ENCODE peak calls at places on chromosome 17, in four cellular contexts. One of them, this sample, is unnamed.

GRCh38 chr17:10019941-10020403 is 114.9 kb upstream of the RCVRN start:
- DNase-seq in IMR-90: no peak
- DNase-seq in Panc1: no peak
- DNase-seq in foreskin fibroblast: no peak
- DNase-seq in this sample: no peak

GRCh38 chr17:63998050-63998720 is at the start of gene PRR29:
- DNase-seq in IMR-90: peak
- DNase-seq in foreskin fibroblast: no peak
- DNase-seq in Panc1: no peak
- DNase-seq in this sample: peak

GRCh38 chr17:79769596-79770520 is 8.1 kb upstream of the CBX2 start:
- DNase-seq in Panc1: no peak
- DNase-seq in IMR-90: no peak
- DNase-seq in foreskin fibroblast: no peak
- DNase-seq in this sample: no peak

GRCh38 chr17:2852729-2853110 is 56.5 kb downstream of the RAP1GAP2 start:
- DNase-seq in IMR-90: no peak
- DNase-seq in Panc1: no peak
- DNase-seq in foreskin fibroblast: no peak
- DNase-seq in this sample: no peak

GRCh38 chr17:784143-784542 is 2.0 kb downstream of the MRM3 start:
- DNase-seq in IMR-90: peak
- DNase-seq in foreskin fibroblast: no peak
- DNase-seq in Panc1: no peak
- DNase-seq in this sample: no peak

GRCh38 chr17:79790805-79791353 is 6.0 kb downstream of the CBX8 start:
- DNase-seq in IMR-90: no peak
- DNase-seq in foreskin fibroblast: no peak
- DNase-seq in Panc1: no peak
- DNase-seq in this sample: no peak

GRCh38 chr17:16428098-16428882 is 12.9 kb downstream of the TRPV2 start:
- DNase-seq in foreskin fibroblast: peak
- DNase-seq in Panc1: no peak
- DNase-seq in IMR-90: peak
- DNase-seq in this sample: no peak

GRCh38 chr17:58624751-58625150 is 67.1 kb downstream of the TEX14 start:
- DNase-seq in foreskin fibroblast: no peak
- DNase-seq in IMR-90: no peak
- DNase-seq in Panc1: no peak
- DNase-seq in this sample: no peak

GRCh38 chr17:49603720-49604119 is 28.0 kb downstream of the NXPH3 start:
- DNase-seq in foreskin fibroblast: no peak
- DNase-seq in IMR-90: no peak
- DNase-seq in Panc1: no peak
- DNase-seq in this sample: no peak

GRCh38 chr17:83127431-83128160 is 48.2 kb downstream of the METRNL start:
- DNase-seq in Panc1: no peak
- DNase-seq in foreskin fibroblast: no peak
- DNase-seq in IMR-90: no peak
- DNase-seq in this sample: no peak

GRCh38 chr17:47203984-47204721 is 5.0 kb upstream of the MYL4 start:
- DNase-seq in foreskin fibroblast: peak
- DNase-seq in Panc1: no peak
- DNase-seq in IMR-90: peak
- DNase-seq in this sample: no peak

GRCh38 chr17:78414178-78415162 is 36.0 kb downstream of the PGS1 start:
- DNase-seq in Panc1: no peak
- DNase-seq in foreskin fibroblast: no peak
- DNase-seq in IMR-90: no peak
- DNase-seq in this sample: no peak

GRCh38 chr17:1153795-1154546 is 25.8 kb downstream of the ABR start:
- DNase-seq in IMR-90: peak
- DNase-seq in Panc1: no peak
- DNase-seq in foreskin fibroblast: peak
- DNase-seq in this sample: no peak

GRCh38 chr17:19338031-19338990 is 24.2 kb downstream of the B9D1 start:
- DNase-seq in foreskin fibroblast: no peak
- DNase-seq in Panc1: no peak
- DNase-seq in IMR-90: peak
- DNase-seq in this sample: peak

GRCh38 chr17:7405882-7406825 is 1.5 kb upstream of the NLGN2 start:
- DNase-seq in IMR-90: no peak
- DNase-seq in foreskin fibroblast: no peak
- DNase-seq in Panc1: no peak
- DNase-seq in this sample: no peak

GRCh38 chr17:6464446-6465041 is 20.3 kb downstream of the PIMREG start:
- DNase-seq in foreskin fibroblast: no peak
- DNase-seq in IMR-90: no peak
- DNase-seq in Panc1: no peak
- DNase-seq in this sample: no peak

GRCh38 chr17:57916925-57917858 is 38.0 kb downstream of the CUEDC1 start:
- DNase-seq in foreskin fibroblast: no peak
- DNase-seq in Panc1: no peak
- DNase-seq in IMR-90: no peak
- DNase-seq in this sample: no peak

GRCh38 chr17:73571524-73572130 is 72.6 kb downstream of the SDK2 start:
- DNase-seq in IMR-90: no peak
- DNase-seq in foreskin fibroblast: no peak
- DNase-seq in Panc1: no peak
- DNase-seq in this sample: no peak

GRCh38 chr17:32494621-32495346 is 8.0 kb downstream of the CDK5R1 start:
- DNase-seq in Panc1: no peak
- DNase-seq in foreskin fibroblast: no peak
- DNase-seq in IMR-90: no peak
- DNase-seq in this sample: no peak

GRCh38 chr17:31581022-31581483 is 189.6 kb downstream of the RAB11FIP4 start:
- DNase-seq in foreskin fibroblast: peak
- DNase-seq in IMR-90: peak
- DNase-seq in Panc1: no peak
- DNase-seq in this sample: no peak

GRCh38 chr17:4293572-4293971 is 29.8 kb upstream of the ANKFY1 start:
- DNase-seq in Panc1: no peak
- DNase-seq in foreskin fibroblast: no peak
- DNase-seq in IMR-90: no peak
- DNase-seq in this sample: no peak

GRCh38 chr17:43946766-43947165 is 4.5 kb upstream of the PPY start:
- DNase-seq in IMR-90: no peak
- DNase-seq in foreskin fibroblast: no peak
- DNase-seq in Panc1: no peak
- DNase-seq in this sample: no peak

GRCh38 chr17:74757931-74758845 is 9.8 kb downstream of the NHERF1 start:
- DNase-seq in IMR-90: no peak
- DNase-seq in Panc1: no peak
- DNase-seq in foreskin fibroblast: no peak
- DNase-seq in this sample: no peak

GRCh38 chr17:4161179-4161559 is 18.2 kb downstream of the CYB5D2 start:
- DNase-seq in Panc1: peak
- DNase-seq in foreskin fibroblast: peak
- DNase-seq in IMR-90: peak
- DNase-seq in this sample: no peak

GRCh38 chr17:51029568-51030463 is 90.9 kb downstream of the SPAG9 start:
- DNase-seq in foreskin fibroblast: no peak
- DNase-seq in IMR-90: peak
- DNase-seq in Panc1: no peak
- DNase-seq in this sample: no peak

GRCh38 chr17:41992576-41992975 is 24.7 kb downstream of the DNAJC7 start:
- DNase-seq in IMR-90: no peak
- DNase-seq in foreskin fibroblast: no peak
- DNase-seq in Panc1: no peak
- DNase-seq in this sample: no peak

GRCh38 chr17:9011001-9011400 is 10.3 kb upstream of the NTN1 start:
- DNase-seq in foreskin fibroblast: no peak
- DNase-seq in IMR-90: no peak
- DNase-seq in Panc1: no peak
- DNase-seq in this sample: no peak

GRCh38 chr17:80069886-80070177 is 31.5 kb upstream of the GAA start:
- DNase-seq in foreskin fibroblast: no peak
- DNase-seq in Panc1: no peak
- DNase-seq in IMR-90: no peak
- DNase-seq in this sample: no peak

GRCh38 chr17:58344791-58345157 is 7.2 kb downstream of the SUPT4H1 start:
- DNase-seq in Panc1: no peak
- DNase-seq in foreskin fibroblast: no peak
- DNase-seq in IMR-90: no peak
- DNase-seq in this sample: no peak

GRCh38 chr17:35540589-35541404 is 3.3 kb upstream of the SLFN12L start:
- DNase-seq in Panc1: no peak
- DNase-seq in foreskin fibroblast: no peak
- DNase-seq in IMR-90: peak
- DNase-seq in this sample: no peak

GRCh38 chr17:27461192-27461859 is 5.1 kb downstream of the KSR1 start:
- DNase-seq in IMR-90: no peak
- DNase-seq in Panc1: no peak
- DNase-seq in foreskin fibroblast: no peak
- DNase-seq in this sample: no peak

GRCh38 chr17:68420065-68420847 is 37.0 kb downstream of the WIPI1 start:
- DNase-seq in IMR-90: no peak
- DNase-seq in foreskin fibroblast: no peak
- DNase-seq in Panc1: no peak
- DNase-seq in this sample: no peak

GRCh38 chr17:6940186-6940649 is 55.6 kb upstream of the ALOX12 start:
- DNase-seq in foreskin fibroblast: no peak
- DNase-seq in IMR-90: no peak
- DNase-seq in Panc1: no peak
- DNase-seq in this sample: no peak

GRCh38 chr17:78645421-78646295 is 68.5 kb upstream of the DNAH17 start:
- DNase-seq in Panc1: no peak
- DNase-seq in IMR-90: peak
- DNase-seq in foreskin fibroblast: no peak
- DNase-seq in this sample: no peak

DNA sequence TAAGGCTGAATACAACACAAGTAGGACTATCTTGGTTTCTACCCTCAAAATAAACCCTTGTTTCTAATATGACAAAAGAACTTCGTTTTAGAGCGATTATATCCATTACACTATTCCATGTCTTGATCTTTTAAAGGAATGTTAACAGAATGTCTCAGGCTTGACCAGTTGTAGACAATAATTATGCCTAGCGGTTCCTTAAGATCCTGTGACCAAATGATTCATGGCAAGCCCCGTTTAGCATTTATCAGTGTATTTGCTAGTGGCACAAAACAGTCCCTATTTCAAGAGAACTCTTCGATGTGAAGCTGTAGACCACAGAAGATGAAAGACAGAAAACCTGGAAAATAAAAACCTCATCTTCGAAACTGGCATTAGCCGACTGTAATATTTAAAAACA is 200.9 kb upstream of the SOX9 start:
- DNase-seq in IMR-90: no peak
- DNase-seq in Panc1: no peak
- DNase-seq in foreskin fibroblast: no peak
- DNase-seq in this sample: no peak
- H3K4me3 ChIP-seq in IMR-90: no peak
- H3K4me3 ChIP-seq in Panc1: no peak
- H3K4me3 ChIP-seq in foreskin fibroblast: no peak
- H3K4me3 ChIP-seq in this sample: no peak

DNA sequence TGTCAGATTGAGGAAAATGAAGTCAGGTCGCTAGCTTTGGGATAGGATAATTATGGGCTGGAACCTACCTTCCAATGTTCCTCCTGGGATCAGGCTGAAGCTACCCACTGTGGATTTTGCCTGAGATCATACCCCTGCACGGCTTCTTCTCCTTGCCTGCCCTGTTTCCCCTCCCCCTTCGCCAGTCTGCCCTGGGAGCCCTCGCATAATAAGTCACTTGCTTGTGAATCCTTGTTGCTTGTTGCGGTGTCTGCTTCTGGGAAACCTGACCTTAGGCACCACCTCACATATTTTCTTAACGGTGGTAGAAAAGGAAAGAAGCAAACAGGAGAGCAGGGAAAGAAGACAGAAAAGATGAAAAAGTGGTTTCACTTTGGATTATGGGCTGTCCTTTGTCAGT is 13.3 kb upstream of the PMP22 start:
- DNase-seq in foreskin fibroblast: no peak
- DNase-seq in IMR-90: no peak
- DNase-seq in Panc1: no peak
- DNase-seq in this sample: no peak
- H3K4me3 ChIP-seq in foreskin fibroblast: peak
- H3K4me3 ChIP-seq in IMR-90: peak
- H3K4me3 ChIP-seq in Panc1: no peak
- H3K4me3 ChIP-seq in this sample: no peak

DNA sequence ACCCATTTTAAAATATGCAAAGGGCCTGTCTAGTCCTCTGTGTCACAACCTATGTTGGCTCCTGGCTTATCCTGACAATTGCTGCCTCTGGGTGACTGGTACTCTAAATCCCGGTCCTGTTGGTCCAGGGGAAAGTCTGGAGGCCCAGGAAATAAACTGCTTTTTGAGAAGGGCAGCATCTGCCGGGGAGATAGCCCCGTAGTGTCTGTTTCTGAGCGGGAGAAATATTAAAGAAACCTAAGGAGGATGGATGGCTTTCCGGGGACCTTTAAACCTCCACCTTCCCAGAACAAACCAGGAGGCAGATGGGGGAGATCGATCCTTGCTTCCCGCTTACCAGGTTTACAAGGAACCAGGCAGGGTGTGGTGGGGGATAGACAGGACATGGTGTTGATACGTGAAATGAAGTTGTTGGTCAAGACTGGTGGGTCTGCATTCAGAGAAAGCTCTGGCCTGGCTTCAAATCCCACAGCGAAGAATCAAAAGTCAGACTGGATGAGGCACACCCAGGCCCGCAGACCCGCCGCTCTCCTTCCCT is 3.8 kb downstream of the HOXB2 start:
- DNase-seq in IMR-90: peak
- DNase-seq in foreskin fibroblast: no peak
- DNase-seq in Panc1: no peak
- DNase-seq in this sample: no peak
- H3K4me3 ChIP-seq in IMR-90: peak
- H3K4me3 ChIP-seq in foreskin fibroblast: peak
- H3K4me3 ChIP-seq in Panc1: peak
- H3K4me3 ChIP-seq in this sample: peak

GRCh38 chr17:37741334-37742113 is 3.3 kb downstream of the HNF1B start:
- DNase-seq in Panc1: no peak
- DNase-seq in foreskin fibroblast: no peak
- DNase-seq in IMR-90: no peak
- DNase-seq in this sample: no peak
- H3K4me3 ChIP-seq in Panc1: peak
- H3K4me3 ChIP-seq in foreskin fibroblast: no peak
- H3K4me3 ChIP-seq in IMR-90: no peak
- H3K4me3 ChIP-seq in this sample: peak

This sample was measured in iPS DF 6.9.